ENCODE peak calls at places on chromosomes 5 and 9, in four cellular contexts. R is sigmoid colon, C is prostate gland, Q is stomach. Z is an unnamed sample.

GRCh38 chr5:60024104-60024503 is 130.6 kb upstream of the PDE4D start:
- DNase-seq in R (no peak), C (no peak), Q (no peak), Z (no peak)

GRCh38 chr9:115022760-115023434 is 92.5 kb upstream of the TNFSF8 start:
- DNase-seq in C (no peak), R (no peak), Q (no peak), Z (no peak)

GRCh38 chr9:91282292-91282691 is 79.4 kb downstream of the AUH start:
- DNase-seq in R (no peak), Q (no peak), C (peak), Z (no peak)

GRCh38 chr5:76175051-76175666 is 92.0 kb downstream of the SV2C start:
- DNase-seq in R (no peak), C (peak), Q (peak), Z (no peak)

GRCh38 chr9:119004618-119004990 is 364.6 kb downstream of the BRINP1 start:
- DNase-seq in Q (peak), R (peak), C (peak), Z (peak)

GRCh38 chr9:76159288-76159926 is 234.8 kb downstream of the RFK start:
- DNase-seq in Q (no peak), R (no peak), C (no peak), Z (no peak)

GRCh38 chr9:35844628-35845301 is 15.7 kb downstream of the TMEM8B start:
- DNase-seq in Q (peak), C (peak), R (peak), Z (peak)

GRCh38 chr9:128149001-128149701 is at the start of gene LCN2:
- DNase-seq in C (peak), Q (peak), R (no peak), Z (peak)

GRCh38 chr9:125325821-125326220 is 64.2 kb downstream of the GAPVD1 start:
- DNase-seq in R (no peak), C (no peak), Q (no peak), Z (no peak)

GRCh38 chr5:109410389-109411174 is 808 bp upstream of the PJA2 start:
- DNase-seq in Q (peak), R (peak), C (peak), Z (peak)

GRCh38 chr5:21391506-21391905 is 1403.5 kb upstream of the CDH18 start:
- DNase-seq in C (no peak), Q (no peak), R (no peak), Z (no peak)

GRCh38 chr5:74386571-74387334 is 253.8 kb downstream of the ENC1 start:
- DNase-seq in C (no peak), R (no peak), Q (no peak), Z (no peak)

GRCh38 chr9:4666042-4666699 is at the start of gene SPATA6L:
- DNase-seq in R (peak), Q (peak), C (peak), Z (peak)

GRCh38 chr9:89138463-89139390 is 39.9 kb downstream of the SHC3 start:
- DNase-seq in C (no peak), Q (no peak), R (no peak), Z (no peak)

GRCh38 chr9:13110766-13111400 is 168.6 kb downstream of the MPDZ start:
- DNase-seq in R (no peak), Q (peak), C (peak), Z (no peak)

GRCh38 chr9:109251080-109251775 is 69.6 kb downstream of the EPB41L4B start:
- DNase-seq in Q (peak), C (peak), R (no peak), Z (peak)

GRCh38 chr5:55540024-55540423 is 5.3 kb upstream of the PLPP1 start:
- DNase-seq in Q (no peak), C (no peak), R (no peak), Z (no peak)

GRCh38 chr5:40227366-40227765 is 452.3 kb upstream of the PTGER4 start:
- DNase-seq in C (no peak), R (no peak), Q (no peak), Z (no peak)

GRCh38 chr5:115033861-115034260 is 135.8 kb downstream of the TRIM36 start:
- DNase-seq in R (no peak), C (no peak), Q (no peak), Z (no peak)

GRCh38 chr5:82397741-82398320 is 119.7 kb upstream of the RPS23 start:
- DNase-seq in C (no peak), Q (no peak), R (no peak), Z (no peak)

GRCh38 chr9:137463194-137463930 is 4.2 kb upstream of the NSMF start:
- DNase-seq in Q (no peak), C (no peak), R (peak), Z (peak)
- TF ChIP-seq POLR2AphosphoS5 in Q (no peak), C (no peak), R (no peak), Z (no peak)

GRCh38 chr5:148524721-148525120 is 129.6 kb downstream of the HTR4 start:
- DNase-seq in Q (no peak), R (no peak), C (no peak), Z (no peak)

DNA sequence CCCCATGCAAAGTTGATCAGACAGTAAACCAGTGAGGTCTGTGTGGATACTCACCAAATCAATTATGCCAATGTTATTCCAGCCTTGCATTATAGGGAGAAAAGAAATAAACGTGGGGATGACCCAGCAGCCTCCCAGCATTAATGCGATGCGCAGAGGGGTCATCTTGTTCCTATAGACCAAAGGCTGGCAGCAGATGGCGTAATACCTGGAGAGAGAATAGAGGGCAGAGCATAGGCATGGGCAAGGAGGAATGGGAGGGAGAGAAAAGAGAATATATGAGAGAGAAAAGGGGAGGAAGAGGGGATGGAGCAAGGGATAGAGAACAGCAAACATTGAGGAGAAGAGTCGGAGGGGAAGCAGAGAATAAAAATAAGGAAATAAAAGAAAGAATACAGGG is 131.2 kb downstream of the HTR4 start:
- DNase-seq in R (no peak), C (no peak), Q (no peak), Z (no peak)
- TF ChIP-seq CTCF in R (no peak), C (no peak), Q (no peak), Z (no peak)

DNA sequence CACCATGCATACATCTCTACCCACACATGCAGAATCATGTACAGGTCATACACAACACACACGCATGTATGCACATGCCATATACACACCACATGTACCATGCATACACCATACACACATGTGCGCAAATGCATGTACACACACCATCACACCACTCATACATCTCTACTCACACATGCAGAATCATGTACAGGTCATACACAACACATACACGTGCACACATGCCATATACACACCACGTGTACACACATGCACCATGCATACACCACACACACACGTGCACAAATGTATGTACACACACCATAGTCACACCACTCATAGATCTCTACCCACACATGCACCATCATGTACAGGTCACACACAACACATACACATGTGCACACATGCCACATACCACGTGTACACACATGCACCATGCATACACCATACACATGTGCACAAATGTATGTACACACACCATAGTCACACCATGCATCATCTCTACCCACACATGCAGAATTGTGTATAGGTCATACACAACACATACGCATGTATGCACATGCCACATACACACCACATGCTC is 14.0 kb downstream of the GRIN1 start:
- DNase-seq in Q (no peak), C (no peak), R (no peak), Z (no peak)
- TF ChIP-seq POLR2AphosphoS5 in Q (no peak), C (no peak), R (no peak), Z (no peak)

DNA sequence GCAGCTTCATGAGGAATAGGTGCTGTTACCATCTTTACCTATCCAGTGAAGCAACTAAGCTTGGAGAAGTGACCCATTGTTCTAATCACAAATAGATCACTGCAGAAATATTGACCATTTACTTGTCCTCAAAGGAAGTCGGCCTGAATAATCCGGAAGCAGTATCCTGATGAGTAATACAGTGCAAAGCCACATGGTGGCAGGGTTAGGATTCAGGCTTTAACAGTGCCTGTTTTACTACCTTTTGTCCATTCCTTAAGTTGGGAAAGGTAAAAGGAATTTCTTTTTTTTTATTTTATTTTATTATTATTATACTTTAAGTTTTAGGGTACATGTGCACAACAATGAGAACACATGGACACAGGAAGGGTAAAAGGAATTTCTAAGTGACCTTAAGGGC is 336.3 kb downstream of the KDM4C start:
- DNase-seq in C (no peak), Q (no peak), R (no peak), Z (no peak)
- TF ChIP-seq CTCF in C (no peak), Q (no peak), R (no peak), Z (no peak)

GRCh38 chr5:154191467-154192261 is 1.1 kb downstream of the GALNT10 start:
- DNase-seq in C (no peak), R (no peak), Q (no peak), Z (no peak)

GRCh38 chr5:154189256-154189818 is 1.2 kb upstream of the GALNT10 start:
- DNase-seq in C (no peak), R (peak), Q (no peak), Z (no peak)

GRCh38 chr5:154193176-154193575 is 2.6 kb downstream of the GALNT10 start:
- DNase-seq in Q (no peak), R (peak), C (no peak), Z (no peak)

GRCh38 chr5:154189819-154190651 is 498 bp upstream of the GALNT10 start:
- DNase-seq in Q (peak), C (peak), R (peak), Z (peak)

GRCh38 chr5:154190652-154191304 is at the start of gene GALNT10:
- DNase-seq in C (peak), R (peak), Q (peak), Z (peak)
- TF ChIP-seq POLR2AphosphoS5 in C (no peak), R (peak), Q (no peak), Z (no peak)

GRCh38 chr9:130463141-130463540 is 18.4 kb downstream of the ASS1 start:
- DNase-seq in R (no peak), Q (no peak), C (no peak), Z (peak)
- TF ChIP-seq CTCF in R (no peak), Q (no peak), C (no peak), Z (no peak)